ENCODE peak calls at places on chromosomes 11 and 22, in eight cellular contexts. N is thoracic aorta; E is T follicular helper cell; Y is GM19239; M is naive thymus-derived CD4-positive, alpha-beta T cell; K is RPMI7951; X is osteocyte; I is AML-193. S is an unnamed sample.

GRCh38 chr11:101264303-101264702 is 134.7 kb upstream of the PGR start:
- DNase-seq in N (no peak), E (no peak), Y (no peak), M (no peak), K (no peak), X (no peak), I (no peak), S (no peak)

GRCh38 chr11:119709638-119710346 is 19.2 kb downstream of the NECTIN1 start:
- DNase-seq in N (no peak), E (no peak), Y (peak; percentile 48), M (no peak), K (peak; percentile 83), X (no peak), I (no peak), S (no peak)

GRCh38 chr22:28911777-28912669 is 28.7 kb downstream of the ZNRF3 start:
- DNase-seq in N (no peak), E (no peak), Y (no peak), M (no peak), K (no peak), X (no peak), I (no peak), S (no peak)

GRCh38 chr11:87437844-87438223 is 400.1 kb downstream of the TMEM135 start:
- DNase-seq in N (no peak), E (no peak), Y (no peak), M (no peak), K (no peak), X (no peak), I (no peak), S (no peak)

GRCh38 chr11:62343822-62344609 is 6.8 kb downstream of the ASRGL1 start:
- DNase-seq in N (no peak), E (no peak), Y (no peak), M (no peak), K (no peak), X (no peak), I (peak; percentile 90), S (no peak)

GRCh38 chr22:26847046-26847445 is 189.7 kb downstream of the MIAT start:
- DNase-seq in N (no peak), E (no peak), Y (no peak), M (no peak), K (peak; percentile 56), X (peak; percentile 34), I (no peak), S (no peak)

GRCh38 chr11:124409906-124410305 is 11.1 kb upstream of the OR8B3 start:
- DNase-seq in N (no peak), E (no peak), Y (no peak), M (no peak), K (no peak), X (no peak), I (no peak), S (no peak)

GRCh38 chr22:26783886-26784285 is 126.5 kb downstream of the MIAT start:
- DNase-seq in N (no peak), E (no peak), Y (no peak), M (no peak), K (no peak), X (no peak), I (no peak), S (no peak)

GRCh38 chr11:86938900-86939880 is 16.0 kb downstream of the FZD4 start:
- DNase-seq in N (no peak), E (no peak), Y (no peak), M (no peak), K (peak; percentile 63), X (no peak), I (peak; percentile 64), S (peak; percentile 32)

GRCh38 chr11:72024073-72024749 is 25.5 kb downstream of the IL18BP start:
- DNase-seq in N (no peak), E (no peak), Y (no peak), M (no peak), K (no peak), X (no peak), I (no peak), S (no peak)

GRCh38 chr11:73229321-73230275 is 11.5 kb downstream of the P2RY2 start:
- DNase-seq in N (no peak), E (no peak), Y (no peak), M (no peak), K (no peak), X (no peak), I (no peak), S (no peak)

GRCh38 chr11:120568572-120569307 is 57.2 kb downstream of the GRIK4 start:
- DNase-seq in N (no peak), E (no peak), Y (no peak), M (no peak), K (no peak), X (no peak), I (no peak), S (no peak)

GRCh38 chr22:40193429-40194421 is 16.0 kb downstream of the TNRC6B start:
- DNase-seq in N (no peak), E (no peak), Y (no peak), M (no peak), K (no peak), X (peak; percentile 49), I (no peak), S (no peak)

S was measured in naive thymus-derived CD8-positive, alpha-beta T cell.